ENCODE peak calls at places on chromosome 22, in eight cellular contexts. I, X, U, D, Z, B, T and S are unnamed samples.

GRCh38 chr22:17781319-17782031 is 7.2 kb upstream of the BID start:
- DNase-seq in I (peak; percentile 31), X (peak; percentile 35), U (peak; percentile 56), D (no peak), Z (no peak), B (peak; percentile 74), T (peak; percentile 89), S (peak; percentile 51)

GRCh38 chr22:35966314-35967045 is 62.1 kb downstream of the RBFOX2 start:
- DNase-seq in I (no peak), X (no peak), U (no peak), D (no peak), Z (no peak), B (no peak), T (no peak), S (no peak)

GRCh38 chr22:38110863-38111852 is 674 bp upstream of the BAIAP2L2 start:
- DNase-seq in I (no peak), X (no peak), U (no peak), D (no peak), Z (no peak), B (no peak), T (no peak), S (no peak)

GRCh38 chr22:38453065-38453672 is 1.8 kb downstream of the KCNJ4 start:
- DNase-seq in I (no peak), X (no peak), U (no peak), D (no peak), Z (no peak), B (no peak), T (no peak), S (no peak)

GRCh38 chr22:19066531-19067271 is 55.5 kb downstream of the DGCR2 start:
- DNase-seq in I (no peak), X (no peak), U (no peak), D (no peak), Z (no peak), B (peak; percentile 30), T (peak; percentile 58), S (no peak)

GRCh38 chr22:37632174-37633081 is 7.0 kb upstream of the SH3BP1 start:
- DNase-seq in I (no peak), X (no peak), U (no peak), D (no peak), Z (peak; percentile 27), B (no peak), T (no peak), S (peak; percentile 28)

GRCh38 chr22:38564669-38565068 is 5.3 kb downstream of the DMC1 start:
- DNase-seq in I (no peak), X (no peak), U (no peak), D (no peak), Z (no peak), B (no peak), T (no peak), S (no peak)

GRCh38 chr22:19882446-19883381 is 28.0 kb upstream of the GNB1L start:
- DNase-seq in I (no peak), X (peak; percentile 5), U (peak; percentile 2), D (no peak), Z (no peak), B (no peak), T (no peak), S (no peak)

GRCh38 chr22:40203568-40203967 is 25.8 kb downstream of the TNRC6B start:
- DNase-seq in I (no peak), X (no peak), U (peak; percentile 38), D (no peak), Z (no peak), B (no peak), T (no peak), S (no peak)

GRCh38 chr22:22710719-22711531 is 66.5 kb downstream of the GGTLC2 start:
- DNase-seq in I (peak; percentile 75), X (peak; percentile 75), U (peak; percentile 86), D (no peak), Z (peak; percentile 98), B (no peak), T (peak; percentile 52), S (peak; percentile 67)

GRCh38 chr22:50544078-50544745 is 1.5 kb upstream of the KLHDC7B start:
- DNase-seq in I (peak; percentile 63), X (peak; percentile 81), U (peak; percentile 84), D (no peak), Z (no peak), B (no peak), T (peak; percentile 77), S (peak; percentile 69)

GRCh38 chr22:39181356-39181755 is 28.9 kb upstream of the CBX7 start:
- DNase-seq in I (no peak), X (no peak), U (no peak), D (no peak), Z (no peak), B (no peak), T (no peak), S (no peak)

GRCh38 chr22:27260087-27260730 is 541.3 kb downstream of the MN1 start:
- DNase-seq in I (no peak), X (no peak), U (no peak), D (no peak), Z (no peak), B (no peak), T (no peak), S (no peak)

GRCh38 chr22:45774016-45774670 is 102.5 kb downstream of the ATXN10 start:
- DNase-seq in I (no peak), X (no peak), U (no peak), D (no peak), Z (no peak), B (no peak), T (no peak), S (no peak)

GRCh38 chr22:42805016-42805997 is 51.8 kb downstream of the ARFGAP3 start:
- DNase-seq in I (no peak), X (no peak), U (no peak), D (no peak), Z (no peak), B (no peak), T (no peak), S (no peak)

GRCh38 chr22:44793506-44794225 is 41.3 kb downstream of the ARHGAP8 start:
- DNase-seq in I (no peak), X (no peak), U (no peak), D (no peak), Z (no peak), B (no peak), T (no peak), S (no peak)

GRCh38 chr22:48181168-48181955 is 1418.9 kb downstream of the TBC1D22A start:
- DNase-seq in I (no peak), X (no peak), U (no peak), D (no peak), Z (no peak), B (no peak), T (no peak), S (no peak)

GRCh38 chr22:46542011-46542985 is 4.9 kb upstream of the CELSR1 start:
- DNase-seq in I (peak; percentile 40), X (peak; percentile 70), U (peak; percentile 72), D (peak; percentile 13), Z (peak; percentile 77), B (no peak), T (peak; percentile 76), S (peak; percentile 69)

GRCh38 chr22:29751139-29751538 is 15.7 kb downstream of the ZMAT5 start:
- DNase-seq in I (no peak), X (no peak), U (no peak), D (no peak), Z (no peak), B (no peak), T (peak; percentile 44), S (no peak)

GRCh38 chr22:27726726-27727449 is 74.7 kb downstream of the MN1 start:
- DNase-seq in I (no peak), X (no peak), U (no peak), D (no peak), Z (peak; percentile 90), B (peak; percentile 38), T (peak; percentile 78), S (peak; percentile 92)

GRCh38 chr22:38700271-38700788 is 413 bp downstream of the JOSD1 start:
- DNase-seq in I (no peak), X (no peak), U (no peak), D (no peak), Z (peak; percentile 64), B (no peak), T (peak; percentile 78), S (no peak)

GRCh38 chr22:37559901-37560681 is at the start of gene CDC42EP1:
- DNase-seq in I (no peak), X (no peak), U (no peak), D (peak; percentile 38), Z (peak; percentile 82), B (no peak), T (peak; percentile 76), S (no peak)

GRCh38 chr22:36419912-36420882 is 32.4 kb upstream of the MYH9 start:
- DNase-seq in I (no peak), X (no peak), U (no peak), D (no peak), Z (no peak), B (no peak), T (no peak), S (no peak)

GRCh38 chr22:30348837-30349236 is 7.9 kb downstream of the SF3A1 start:
- DNase-seq in I (no peak), X (no peak), U (no peak), D (no peak), Z (no peak), B (no peak), T (no peak), S (no peak)

GRCh38 chr22:32837803-32838202 is 36.3 kb downstream of the TIMP3 start:
- DNase-seq in I (no peak), X (no peak), U (no peak), D (no peak), Z (no peak), B (no peak), T (no peak), S (no peak)

GRCh38 chr22:32776397-32776796 is 25.1 kb upstream of the TIMP3 start:
- DNase-seq in I (no peak), X (no peak), U (no peak), D (no peak), Z (no peak), B (no peak), T (no peak), S (no peak)

GRCh38 chr22:32677876-32678275 is 123.6 kb upstream of the TIMP3 start:
- DNase-seq in I (no peak), X (no peak), U (no peak), D (no peak), Z (no peak), B (no peak), T (no peak), S (no peak)

GRCh38 chr22:41429946-41430332 is 16.7 kb downstream of the TOB2 start:
- DNase-seq in I (no peak), X (no peak), U (no peak), D (no peak), Z (no peak), B (no peak), T (no peak), S (no peak)

GRCh38 chr22:48277868-48278581 is 1515.6 kb downstream of the TBC1D22A start:
- DNase-seq in I (no peak), X (no peak), U (no peak), D (peak; percentile 34), Z (no peak), B (no peak), T (no peak), S (no peak)

GRCh38 chr22:24516301-24516737 is 21.2 kb downstream of the UPB1 start:
- DNase-seq in I (no peak), X (no peak), U (no peak), D (no peak), Z (no peak), B (peak; percentile 60), T (peak; percentile 92), S (peak; percentile 41)

GRCh38 chr22:30763815-30764686 is 69.4 kb downstream of the OSBP2 start:
- DNase-seq in I (peak; percentile 10), X (peak; percentile 23), U (peak; percentile 46), D (peak; percentile 9), Z (peak; percentile 49), B (peak; percentile 51), T (peak; percentile 89), S (peak; percentile 89)

GRCh38 chr22:49838771-49839717 is 11.4 kb upstream of the BRD1 start:
- DNase-seq in I (peak; percentile 27), X (peak; percentile 89), U (peak; percentile 91), D (no peak), Z (no peak), B (no peak), T (no peak), S (no peak)

GRCh38 chr22:37283393-37283937 is 1.2 kb downstream of the CYTH4 start:
- DNase-seq in I (no peak), X (peak; percentile 50), U (peak; percentile 74), D (no peak), Z (no peak), B (no peak), T (no peak), S (no peak)

GRCh38 chr22:47398491-47398890 is 636.0 kb downstream of the TBC1D22A start:
- DNase-seq in I (no peak), X (no peak), U (no peak), D (no peak), Z (no peak), B (no peak), T (no peak), S (no peak)